ENCODE peak calls at places on chromosomes 1 and 21, in five cellular contexts. B, K, S, X and O are unnamed samples.
A peak's percentile ranks its signal among the peaks of the same experiment; 100 is the strongest.

GRCh38 chr1:109756848-109757521 is 6.7 kb downstream of the EPS8L3 start:
- DNase-seq in B (no peak), K (peak; percentile 32), S (no peak), X (no peak), O (no peak)

GRCh38 chr21:45306832-45307571 is 19.3 kb upstream of the POFUT2 start:
- DNase-seq in B (peak; percentile 59), K (no peak), S (no peak), X (peak; percentile 75), O (peak; percentile 9)

GRCh38 chr21:15222711-15223110 is 157.9 kb upstream of the NRIP1 start:
- DNase-seq in B (no peak), K (no peak), S (no peak), X (no peak), O (no peak)

GRCh38 chr1:2556277-2557145 is at the start of gene TNFRSF14:
- DNase-seq in B (no peak), K (no peak), S (no peak), X (no peak), O (no peak)

GRCh38 chr1:167332503-167332902 is 111.8 kb downstream of the POU2F1 start:
- DNase-seq in B (peak; percentile 32), K (no peak), S (no peak), X (peak; percentile 41), O (no peak)

GRCh38 chr1:9207086-9207485 is 27.5 kb upstream of the H6PD start:
- DNase-seq in B (no peak), K (no peak), S (no peak), X (no peak), O (no peak)

GRCh38 chr21:39348040-39348354 is 891 bp downstream of the HMGN1 start:
- DNase-seq in B (no peak), K (no peak), S (no peak), X (no peak), O (no peak)

GRCh38 chr21:35244514-35244913 is 195.4 kb upstream of the RUNX1 start:
- DNase-seq in B (no peak), K (no peak), S (no peak), X (no peak), O (no peak)

GRCh38 chr1:206005761-206006160 is 2.6 kb upstream of the RAB7B start:
- DNase-seq in B (no peak), K (no peak), S (no peak), X (no peak), O (no peak)

GRCh38 chr1:51906306-51907078 is 28.0 kb upstream of the NRDC start:
- DNase-seq in B (no peak), K (no peak), S (no peak), X (no peak), O (no peak)

GRCh38 chr1:40936878-40937484 is 42.5 kb upstream of the CTPS1 start:
- DNase-seq in B (no peak), K (no peak), S (no peak), X (no peak), O (no peak)

GRCh38 chr1:42844592-42845140 is 1.7 kb upstream of the ZNF691 start:
- DNase-seq in B (peak; percentile 64), K (no peak), S (no peak), X (no peak), O (no peak)

GRCh38 chr1:214740471-214740870 is 137.5 kb downstream of the CENPF start:
- DNase-seq in B (no peak), K (no peak), S (no peak), X (no peak), O (no peak)

GRCh38 chr1:171742577-171742922 is 685 bp upstream of the VAMP4 start:
- DNase-seq in B (peak; percentile 70), K (peak; percentile 53), S (no peak), X (no peak), O (peak; percentile 29)

GRCh38 chr1:105437847-105438246 is 1618.6 kb upstream of the PRMT6 start:
- DNase-seq in B (no peak), K (no peak), S (no peak), X (no peak), O (no peak)

GRCh38 chr1:224879404-224879803 is 50.1 kb upstream of the DNAH14 start:
- DNase-seq in B (no peak), K (no peak), S (no peak), X (no peak), O (no peak)

GRCh38 chr21:44751799-44752636 is 40.6 kb upstream of the TSPEAR start:
- DNase-seq in B (no peak), K (no peak), S (no peak), X (no peak), O (peak; percentile 10)

GRCh38 chr21:21084179-21084578 is 86.0 kb downstream of the NCAM2 start:
- DNase-seq in B (no peak), K (no peak), S (no peak), X (no peak), O (no peak)

GRCh38 chr1:226424228-226425003 is 16.5 kb upstream of the PARP1 start:
- DNase-seq in B (peak; percentile 52), K (no peak), S (no peak), X (no peak), O (no peak)

GRCh38 chr1:3546048-3546384 is 65.3 kb downstream of the MEGF6 start:
- DNase-seq in B (no peak), K (no peak), S (no peak), X (no peak), O (no peak)

GRCh38 chr21:29208666-29209059 is 78.2 kb downstream of the MAP3K7CL start:
- DNase-seq in B (no peak), K (no peak), S (no peak), X (no peak), O (no peak)

GRCh38 chr1:113783254-113784103 is 24.2 kb upstream of the PHTF1 start:
- DNase-seq in B (peak; percentile 62), K (no peak), S (peak; percentile 55), X (no peak), O (no peak)

GRCh38 chr1:152036316-152037216 is at the start of gene S100A11:
- DNase-seq in B (peak; percentile 93), K (peak; percentile 77), S (peak; percentile 13), X (peak; percentile 34), O (peak; percentile 77)

GRCh38 chr1:88061106-88061829 is 622.8 kb upstream of the PKN2 start:
- DNase-seq in B (peak; percentile 4), K (no peak), S (no peak), X (peak; percentile 45), O (peak; percentile 61)

GRCh38 chr1:176541663-176542062 is 78.7 kb downstream of the PAPPA2 start:
- DNase-seq in B (no peak), K (no peak), S (no peak), X (no peak), O (no peak)

GRCh38 chr1:21022279-21023040 is 154.2 kb downstream of the EIF4G3 start:
- DNase-seq in B (peak; percentile 96), K (no peak), S (peak; percentile 81), X (peak; percentile 98), O (no peak)

GRCh38 chr21:18340387-18340942 is 63.1 kb downstream of the TMPRSS15 start:
- DNase-seq in B (no peak), K (no peak), S (no peak), X (no peak), O (no peak)

GRCh38 chr1:22727873-22728272 is 17.2 kb downstream of the EPHB2 start:
- DNase-seq in B (no peak), K (no peak), S (no peak), X (no peak), O (no peak)

GRCh38 chr1:7646981-7647901 is 123.9 kb upstream of the VAMP3 start:
- DNase-seq in B (peak; percentile 68), K (peak; percentile 92), S (no peak), X (no peak), O (peak; percentile 84)

GRCh38 chr1:245079021-245079609 is 75.7 kb upstream of the KIF26B start:
- DNase-seq in B (peak; percentile 47), K (no peak), S (no peak), X (peak; percentile 29), O (no peak)

GRCh38 chr21:26112979-26113378 is 57.6 kb downstream of the APP start:
- DNase-seq in B (no peak), K (no peak), S (no peak), X (no peak), O (no peak)

GRCh38 chr1:14520514-14521163 is 77.8 kb upstream of the KAZN start:
- DNase-seq in B (no peak), K (no peak), S (peak; percentile 74), X (no peak), O (no peak)

GRCh38 chr21:37366488-37367300 is at the start of gene DYRK1A:
- DNase-seq in B (peak; percentile 100), K (peak; percentile 95), S (peak; percentile 93), X (peak; percentile 99), O (peak; percentile 98)

GRCh38 chr1:210489491-210489890 is 160.8 kb downstream of the HHAT start:
- DNase-seq in B (no peak), K (no peak), S (no peak), X (no peak), O (no peak)
- TF ChIP-seq SP1 in B (no peak), K (no peak), S (no peak), X (no peak), O (no peak)

GRCh38 chr1:10644307-10645128 is 151.9 kb downstream of the CASZ1 start:
- DNase-seq in B (peak; percentile 54), K (no peak), S (no peak), X (no peak), O (no peak)
- TF ChIP-seq CREB1 in B (no peak), K (no peak), S (no peak), X (no peak), O (no peak)

DNA sequence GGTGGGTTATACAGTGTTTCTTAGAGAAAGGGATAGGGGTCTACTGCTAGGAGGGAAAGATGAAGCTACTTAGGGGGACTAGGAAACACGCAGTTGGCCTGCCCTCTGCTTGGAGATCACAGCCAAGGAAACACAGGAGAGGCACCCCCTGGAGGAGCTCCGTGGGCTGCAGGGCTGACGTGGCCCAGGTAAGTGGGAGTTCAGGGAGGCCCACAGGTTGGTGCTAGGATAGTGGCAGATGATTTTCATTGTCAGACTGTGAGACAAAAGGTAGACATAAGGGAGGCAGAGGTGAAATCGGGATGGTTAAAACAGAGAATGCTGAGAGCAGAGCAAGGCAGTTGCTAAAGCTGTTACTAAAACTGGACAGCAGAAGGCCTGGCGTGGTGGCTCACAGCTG is 463.0 kb downstream of the DSCAM start:
- DNase-seq in B (no peak), K (no peak), S (no peak), X (no peak), O (no peak)
- TF ChIP-seq ATF2 in B (no peak), K (no peak), S (no peak), X (no peak), O (no peak)

GRCh38 chr1:53693361-53693760 is 45.6 kb downstream of the GLIS1 start:
- DNase-seq in B (no peak), K (no peak), S (no peak), X (no peak), O (no peak)
- TF ChIP-seq SP1 in B (no peak), K (no peak), S (no peak), X (no peak), O (no peak)

GRCh38 chr1:174150499-174150898 is 8.8 kb upstream of the RABGAP1L start:
- DNase-seq in B (no peak), K (no peak), S (no peak), X (no peak), O (no peak)
- TF ChIP-seq CREB1 in B (no peak), K (no peak), S (no peak), X (no peak), O (no peak)

GRCh38 chr1:204818998-204819397 is 51.7 kb upstream of the NFASC start:
- DNase-seq in B (no peak), K (no peak), S (no peak), X (no peak), O (no peak)
- TF ChIP-seq ATF2 in B (no peak), K (no peak), S (no peak), X (no peak), O (no peak)